ENCODE peak calls at places on chromosome 13, in four cellular contexts. One of them, this sample, is unnamed.

GRCh38 chr13:50693755-50694154 is 149.7 kb downstream of the DLEU7 start:
- DNase-seq in GM12878: no peak
- DNase-seq in K562: no peak
- DNase-seq in HepG2: no peak
- DNase-seq in this sample: no peak

GRCh38 chr13:28532226-28533048 is 37.5 kb upstream of the FLT1 start:
- DNase-seq in GM12878: no peak
- DNase-seq in K562: peak
- DNase-seq in HepG2: no peak
- DNase-seq in this sample: no peak

GRCh38 chr13:97202761-97203160 is 19.4 kb upstream of the MBNL2 start:
- DNase-seq in GM12878: no peak
- DNase-seq in K562: no peak
- DNase-seq in HepG2: no peak
- DNase-seq in this sample: no peak

GRCh38 chr13:97540696-97541095 is 106.7 kb downstream of the RAP2A start:
- DNase-seq in GM12878: no peak
- DNase-seq in K562: no peak
- DNase-seq in HepG2: no peak
- DNase-seq in this sample: no peak

GRCh38 chr13:30065181-30065580 is 214.8 kb upstream of the UBL3 start:
- DNase-seq in GM12878: no peak
- DNase-seq in K562: no peak
- DNase-seq in HepG2: no peak
- DNase-seq in this sample: no peak

GRCh38 chr13:113947321-113948033 is 26.4 kb downstream of the C13orf46 start:
- DNase-seq in GM12878: no peak
- DNase-seq in K562: peak
- DNase-seq in HepG2: no peak
- DNase-seq in this sample: no peak

GRCh38 chr13:50512602-50513527 is 330.6 kb downstream of the DLEU7 start:
- DNase-seq in GM12878: no peak
- DNase-seq in K562: no peak
- DNase-seq in HepG2: peak
- DNase-seq in this sample: peak

GRCh38 chr13:24511019-24511823 is 1.4 kb downstream of the PARP4 start:
- DNase-seq in GM12878: peak
- DNase-seq in K562: no peak
- DNase-seq in HepG2: peak
- DNase-seq in this sample: peak

GRCh38 chr13:30821421-30821820 is 84.7 kb upstream of the MEDAG start:
- DNase-seq in GM12878: no peak
- DNase-seq in K562: no peak
- DNase-seq in HepG2: no peak
- DNase-seq in this sample: no peak

GRCh38 chr13:106176103-106176502 is 359.4 kb downstream of the EFNB2 start:
- DNase-seq in GM12878: no peak
- DNase-seq in K562: no peak
- DNase-seq in HepG2: no peak
- DNase-seq in this sample: no peak

GRCh38 chr13:99894835-99895427 is 76.6 kb downstream of the ZIC5 start:
- DNase-seq in GM12878: no peak
- DNase-seq in K562: no peak
- DNase-seq in HepG2: no peak
- DNase-seq in this sample: no peak

GRCh38 chr13:25281193-25281936 is 5.9 kb downstream of the MTMR6 start:
- DNase-seq in GM12878: peak
- DNase-seq in K562: no peak
- DNase-seq in HepG2: no peak
- DNase-seq in this sample: no peak

GRCh38 chr13:29908411-29908810 is 58.0 kb upstream of the UBL3 start:
- DNase-seq in GM12878: no peak
- DNase-seq in K562: no peak
- DNase-seq in HepG2: no peak
- DNase-seq in this sample: no peak

GRCh38 chr13:75359266-75359665 is 122.7 kb downstream of the TBC1D4 start:
- DNase-seq in GM12878: no peak
- DNase-seq in K562: no peak
- DNase-seq in HepG2: no peak
- DNase-seq in this sample: no peak

GRCh38 chr13:44249439-44249838 is 124.2 kb upstream of the SERP2 start:
- DNase-seq in GM12878: no peak
- DNase-seq in K562: no peak
- DNase-seq in HepG2: no peak
- DNase-seq in this sample: no peak

GRCh38 chr13:75687145-75687763 is 51.1 kb downstream of the LMO7 start:
- DNase-seq in GM12878: no peak
- DNase-seq in K562: peak
- DNase-seq in HepG2: peak
- DNase-seq in this sample: peak

GRCh38 chr13:20525601-20526544 is at the start of gene CRYL1:
- DNase-seq in GM12878: peak
- DNase-seq in K562: peak
- DNase-seq in HepG2: peak
- DNase-seq in this sample: peak

DNA sequence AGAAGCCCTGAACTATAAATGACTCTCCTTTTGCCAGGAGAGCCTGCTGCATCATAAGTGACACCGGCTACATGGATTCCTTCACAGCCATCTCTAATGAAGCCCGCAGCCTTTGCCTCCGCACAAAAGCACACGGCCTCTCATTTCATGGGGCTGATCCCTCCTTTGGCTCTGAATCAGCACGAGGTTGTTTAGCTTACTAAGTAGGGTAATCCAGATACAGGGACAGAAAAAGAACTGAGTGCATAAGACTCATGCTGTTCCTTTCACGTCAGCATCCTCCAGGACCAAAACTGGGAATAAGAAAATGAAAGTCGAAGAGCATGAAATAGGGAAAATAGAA is 136.3 kb downstream of the DCT start:
- DNase-seq in GM12878: no peak
- DNase-seq in K562: no peak
- DNase-seq in HepG2: no peak
- DNase-seq in this sample: no peak
- TF ChIP-seq FOXM1 in GM12878: no peak
- TF ChIP-seq FOXM1 in K562: no peak
- TF ChIP-seq FOXM1 in HepG2: no peak
- TF ChIP-seq FOXM1 in this sample: no peak

DNA sequence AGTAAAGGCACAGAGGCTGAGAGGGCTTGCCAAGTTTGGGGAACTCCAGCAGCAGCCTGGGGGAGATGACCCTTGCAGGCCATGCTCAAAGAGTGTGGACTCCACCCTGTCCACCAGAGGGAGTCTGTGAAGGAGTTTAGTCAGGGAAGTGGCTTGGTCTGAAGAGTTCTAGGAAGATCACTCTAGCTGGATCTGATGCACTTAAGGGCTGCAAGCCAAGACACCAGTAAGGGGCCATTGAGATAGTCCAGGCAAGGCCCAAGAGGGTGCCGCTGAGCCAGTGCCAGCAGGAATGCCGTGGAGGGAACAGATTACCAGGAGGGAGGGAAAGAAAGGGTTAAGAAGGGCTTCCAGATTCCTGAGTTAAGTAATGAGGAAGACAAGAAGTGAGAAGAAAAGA is 68.7 kb downstream of the ZAR1L start:
- DNase-seq in GM12878: no peak
- DNase-seq in K562: peak
- DNase-seq in HepG2: peak
- DNase-seq in this sample: peak
- TF ChIP-seq BHLHE40 in GM12878: no peak
- TF ChIP-seq BHLHE40 in K562: no peak
- TF ChIP-seq BHLHE40 in HepG2: no peak
- TF ChIP-seq BHLHE40 in this sample: no peak

GRCh38 chr13:66574606-66575005 is 655.5 kb downstream of the PCDH9 start:
- DNase-seq in GM12878: no peak
- DNase-seq in K562: no peak
- DNase-seq in HepG2: no peak
- DNase-seq in this sample: no peak
- TF ChIP-seq FOXM1 in GM12878: no peak
- TF ChIP-seq FOXM1 in K562: no peak
- TF ChIP-seq FOXM1 in HepG2: no peak
- TF ChIP-seq FOXM1 in this sample: no peak

DNA sequence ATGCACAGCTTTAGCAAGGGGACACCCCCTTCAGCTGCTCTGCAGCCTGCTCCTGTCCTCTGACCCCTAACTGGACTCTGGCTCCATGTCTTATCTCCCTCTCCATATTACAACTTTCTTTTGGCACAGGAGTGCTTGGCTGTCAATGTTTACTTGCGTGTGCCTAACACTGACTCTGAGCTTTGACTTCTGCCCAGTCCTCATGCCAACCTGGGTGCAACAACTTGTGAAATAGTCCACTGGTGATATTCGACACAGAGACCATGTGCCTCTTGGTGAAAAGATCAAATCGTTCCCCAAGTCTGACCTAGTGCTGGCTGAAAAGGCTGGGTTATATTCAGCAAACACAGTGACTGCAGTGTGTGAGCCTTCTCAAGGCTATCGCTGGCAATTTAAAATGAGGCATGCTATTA is 34.1 kb upstream of the KLF12 start:
- DNase-seq in GM12878: no peak
- DNase-seq in K562: no peak
- DNase-seq in HepG2: peak
- DNase-seq in this sample: no peak
- TF ChIP-seq BHLHE40 in GM12878: no peak
- TF ChIP-seq BHLHE40 in K562: no peak
- TF ChIP-seq BHLHE40 in HepG2: no peak
- TF ChIP-seq BHLHE40 in this sample: no peak

DNA sequence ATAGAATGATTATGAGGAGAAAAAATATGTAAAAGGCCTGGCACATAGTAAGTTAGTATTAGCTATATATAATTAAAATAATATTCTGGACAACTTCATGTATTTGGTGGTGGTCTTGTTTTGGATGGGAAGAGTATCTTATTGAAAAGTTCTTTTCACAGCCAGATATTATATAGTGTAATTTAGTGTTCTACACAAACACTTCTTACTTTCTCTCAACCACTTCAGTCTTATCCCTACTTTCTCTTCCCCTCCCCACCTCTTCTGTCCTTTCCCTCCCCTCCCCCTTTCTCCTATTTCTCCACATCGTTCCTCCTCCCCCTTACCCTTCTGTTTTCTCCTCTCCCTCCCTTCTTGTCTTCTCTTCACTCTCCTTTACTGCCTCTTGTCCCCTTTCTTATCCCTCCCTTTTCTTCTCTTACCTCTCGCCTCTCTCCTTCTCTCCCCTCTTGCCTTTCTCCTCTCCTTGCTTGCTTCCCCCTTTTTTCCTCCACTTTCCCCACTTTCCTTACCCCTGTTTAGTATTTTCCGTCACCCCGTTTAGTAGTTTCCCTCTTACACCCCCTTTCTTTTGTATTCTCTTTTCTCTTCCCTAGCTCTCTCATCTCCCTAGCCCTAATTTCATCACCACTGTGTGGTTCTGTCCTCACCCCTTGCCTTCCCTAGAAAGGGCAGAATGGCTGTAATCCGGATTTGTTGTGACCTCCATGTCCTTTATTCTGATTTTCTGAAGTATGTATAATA is 107.2 kb upstream of the MLNR start:
- DNase-seq in GM12878: no peak
- DNase-seq in K562: peak
- DNase-seq in HepG2: no peak
- DNase-seq in this sample: no peak
- TF ChIP-seq FOXM1 in GM12878: no peak
- TF ChIP-seq FOXM1 in K562: no peak
- TF ChIP-seq FOXM1 in HepG2: no peak
- TF ChIP-seq FOXM1 in this sample: no peak

GRCh38 chr13:112444001-112444311 is 67.8 kb downstream of the SPACA7 start:
- DNase-seq in GM12878: no peak
- DNase-seq in K562: peak
- DNase-seq in HepG2: peak
- DNase-seq in this sample: peak
- TF ChIP-seq BHLHE40 in GM12878: no peak
- TF ChIP-seq BHLHE40 in K562: no peak
- TF ChIP-seq BHLHE40 in HepG2: no peak
- TF ChIP-seq BHLHE40 in this sample: no peak

This sample was measured in HEK293T.